ENCODE peak calls at places on chromosomes 4 and X, in ten cellular contexts. G, V, I, E, K, X, L, W, N and D are unnamed samples.

GRCh38 chr4:150280081-150280950 is 202.1 kb downstream of the DCLK2 start:
- DNase-seq in G (no peak), E (no peak), K (peak; percentile 91), V (peak; percentile 45), N (no peak), X (no peak), L (no peak), I (no peak), W (no peak), D (no peak)

GRCh38 chr4:184598753-184599491 is 50.3 kb downstream of the CASP3 start:
- DNase-seq in E (no peak), X (no peak), W (no peak), I (no peak), N (no peak), V (no peak), G (peak; percentile 69), L (no peak), K (no peak), D (no peak)

GRCh38 chr4:38982356-38983095 is 49.7 kb downstream of the TMEM156 start:
- DNase-seq in K (no peak), I (no peak), X (no peak), W (no peak), E (no peak), G (no peak), L (no peak), V (no peak), N (no peak), D (no peak)

GRCh38 chrX:30786374-30786773 is 102.7 kb downstream of the TAB3 start:
- DNase-seq in W (no peak), V (no peak), G (no peak), N (no peak), K (peak; percentile 60), X (no peak), L (no peak), E (no peak), I (no peak), D (no peak)

GRCh38 chr4:144820706-144821105 is 174.8 kb downstream of the HHIP start:
- DNase-seq in N (no peak), I (no peak), K (no peak), V (no peak), L (no peak), E (no peak), X (no peak), W (no peak), G (no peak), D (no peak)

GRCh38 chrX:40720811-40721210 is 14.5 kb downstream of the MED14 start:
- DNase-seq in I (no peak), G (no peak), L (no peak), V (no peak), E (no peak), W (no peak), X (no peak), N (no peak), K (no peak), D (no peak)

GRCh38 chr4:100591156-100591876 is 73.5 kb upstream of the EMCN start:
- DNase-seq in V (no peak), G (peak; percentile 86), X (no peak), L (no peak), K (no peak), W (no peak), I (no peak), E (no peak), N (no peak), D (no peak)

GRCh38 chrX:146854281-146854680 is 39.7 kb upstream of the CXorf51A start:
- DNase-seq in E (no peak), N (no peak), V (no peak), W (no peak), L (no peak), I (no peak), X (no peak), G (no peak), K (no peak), D (no peak)

GRCh38 chr4:8773124-8773931 is 98.3 kb downstream of the HMX1 start:
- DNase-seq in E (no peak), G (no peak), X (peak; percentile 24), K (no peak), V (peak; percentile 45), L (peak; percentile 7), N (no peak), I (no peak), W (no peak), D (no peak)

GRCh38 chrX:15349046-15349445 is 13.7 kb upstream of the PIGA start:
- DNase-seq in I (peak; percentile 31), G (peak; percentile 42), N (no peak), W (peak; percentile 41), X (no peak), K (peak; percentile 67), E (peak; percentile 23), L (no peak), V (peak; percentile 74), D (peak; percentile 46)

GRCh38 chrX:132004728-132005127 is 18.4 kb upstream of the STK26 start:
- DNase-seq in N (no peak), X (no peak), K (peak; percentile 85), E (no peak), W (no peak), V (no peak), I (no peak), L (no peak), G (no peak), D (no peak)

GRCh38 chr4:118989098-118990080 is 100.7 kb downstream of the SYNPO2 start:
- DNase-seq in E (no peak), L (no peak), N (no peak), W (no peak), V (no peak), K (peak; percentile 100), G (no peak), X (no peak), I (peak; percentile 7), D (no peak)

DNA sequence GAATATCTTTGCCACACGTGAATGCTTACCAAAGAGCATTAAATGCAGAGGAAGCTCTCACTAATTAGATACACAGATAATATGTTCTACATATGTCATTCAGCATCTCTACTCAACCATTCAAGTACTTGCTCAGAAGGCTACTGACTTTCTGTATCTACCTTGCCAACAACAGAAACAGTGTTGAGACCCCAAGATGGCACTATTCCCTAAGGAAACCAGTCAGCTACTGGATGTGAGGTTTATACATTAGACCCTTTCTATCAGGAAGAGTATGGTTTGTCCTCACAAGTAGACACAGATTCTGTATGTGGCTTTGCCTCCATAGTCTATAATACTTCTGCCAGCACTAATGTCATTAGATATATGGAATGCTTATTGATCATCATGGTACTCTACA is 443.9 kb upstream of the INTU start:
- DNase-seq in X (no peak), E (no peak), N (no peak), K (peak; percentile 26), L (no peak), W (no peak), V (peak; percentile 48), G (no peak), I (no peak), D (no peak)
- TF ChIP-seq CTCF in X (no peak), E (no peak), N (no peak), K (no peak), L (no peak), W (no peak), V (peak; percentile 71), G (no peak), I (no peak), D (no peak)

DNA sequence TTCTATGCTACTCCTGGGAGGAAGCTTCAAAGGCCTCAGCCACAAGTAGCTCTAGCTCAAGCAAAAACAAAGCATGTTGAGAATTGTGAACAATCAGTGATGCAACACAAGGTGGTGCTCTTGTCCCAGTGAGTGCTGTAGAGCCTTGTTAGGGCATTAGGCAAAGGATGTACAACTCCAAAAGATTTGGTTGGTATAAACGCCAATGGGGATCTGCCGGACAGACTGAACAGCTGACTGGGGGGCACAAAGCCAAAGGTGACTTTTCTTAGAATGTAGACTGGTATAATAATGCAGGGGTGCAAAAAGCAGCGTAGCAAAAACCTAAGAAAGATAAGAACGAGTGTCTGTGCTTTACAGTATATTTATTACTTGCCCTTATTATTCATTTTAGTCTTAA is 62.6 kb upstream of the ALB start:
- DNase-seq in L (peak; percentile 50), G (peak; percentile 50), V (peak; percentile 79), I (peak; percentile 15), N (no peak), E (peak; percentile 30), W (peak; percentile 50), K (peak; percentile 78), X (peak; percentile 38), D (peak; percentile 19)
- TF ChIP-seq CTCF in L (peak; percentile 34), G (peak; percentile 39), V (peak; percentile 88), I (peak; percentile 70), N (no peak), E (peak; percentile 58), W (peak; percentile 27), K (peak; percentile 88), X (peak; percentile 54), D (peak; percentile 52)

GRCh38 chrX:45849261-45849660 is 648.6 kb upstream of the DIPK2B start:
- DNase-seq in G (no peak), V (no peak), E (no peak), L (no peak), W (no peak), X (no peak), K (peak; percentile 83), N (no peak), I (peak; percentile 43), D (no peak)
- TF ChIP-seq CTCF in G (no peak), V (peak; percentile 55), E (peak; percentile 15), L (no peak), W (no peak), X (no peak), K (peak; percentile 40), N (peak; percentile 36), I (peak; percentile 51), D (no peak)

GRCh38 chrX:38651625-38652601 is 90.6 kb downstream of the TSPAN7 start:
- DNase-seq in W (no peak), V (no peak), K (no peak), N (no peak), I (no peak), E (no peak), G (no peak), X (no peak), L (no peak), D (no peak)

GRCh38 chrX:38649674-38650647 is 88.6 kb downstream of the TSPAN7 start:
- DNase-seq in V (no peak), N (no peak), L (no peak), G (no peak), I (no peak), K (no peak), X (no peak), W (no peak), E (no peak), D (no peak)

GRCh38 chrX:38654302-38654701 is 93.0 kb downstream of the TSPAN7 start:
- DNase-seq in K (peak; percentile 40), W (peak; percentile 7), G (no peak), V (no peak), I (peak; percentile 7), X (no peak), E (no peak), L (no peak), N (no peak), D (no peak)

GRCh38 chrX:38656350-38656915 is 95.1 kb downstream of the TSPAN7 start:
- DNase-seq in E (no peak), K (no peak), V (no peak), I (no peak), G (no peak), X (no peak), N (no peak), L (no peak), W (no peak), D (no peak)

DNA sequence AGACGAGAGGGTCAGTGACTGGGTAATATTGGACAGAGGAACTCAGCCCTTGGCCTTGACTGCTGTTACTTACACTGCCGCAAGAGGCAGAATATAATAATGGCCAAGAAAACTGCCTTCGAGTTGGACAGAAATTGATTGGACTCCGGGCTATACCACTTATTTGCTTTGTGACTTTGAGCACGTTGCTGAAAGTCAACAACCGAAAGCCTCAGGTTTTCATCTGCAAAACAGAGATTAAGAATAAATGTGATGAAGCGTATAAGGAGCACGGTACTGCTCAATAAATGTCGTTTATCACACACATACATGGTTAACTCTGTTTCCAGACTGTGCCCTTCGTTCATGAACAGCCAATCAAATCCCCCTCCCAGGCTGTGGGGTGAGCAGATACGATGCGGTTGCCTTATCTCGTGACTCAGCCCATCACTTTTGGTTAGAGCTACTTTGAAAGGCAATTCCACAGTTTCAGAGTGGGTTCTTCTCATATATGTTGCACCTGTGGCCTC is 91.6 kb downstream of the TSPAN7 start:
- DNase-seq in E (no peak), I (no peak), V (no peak), K (no peak), X (no peak), L (no peak), W (no peak), G (no peak), N (no peak), D (no peak)
- TF ChIP-seq CTCF in E (no peak), I (no peak), V (no peak), K (no peak), X (no peak), L (no peak), W (no peak), G (no peak), N (no peak), D (no peak)